ENCODE peak calls at places on chromosomes 11 and 22, in seven cellular contexts. One of them, this sample, is unnamed.

GRCh38 chr11:114724916-114725524 is 46.7 kb downstream of the NXPE2 start:
- DNase-seq in GM13977: no peak
- DNase-seq in cardiac fibroblast: no peak
- DNase-seq in PC-3: no peak
- DNase-seq in astrocyte of the spinal cord: no peak
- DNase-seq in CD8-positive, alpha-beta T cell: no peak
- DNase-seq in psoas muscle: no peak
- DNase-seq in this sample: no peak

GRCh38 chr22:19117111-19117512 is 5.1 kb downstream of the DGCR2 start:
- DNase-seq in astrocyte of the spinal cord: no peak
- DNase-seq in cardiac fibroblast: no peak
- DNase-seq in CD8-positive, alpha-beta T cell: no peak
- DNase-seq in PC-3: no peak
- DNase-seq in GM13977: no peak
- DNase-seq in psoas muscle: no peak
- DNase-seq in this sample: no peak

GRCh38 chr11:61477126-61477525 is 31.4 kb upstream of the LRRC10B start:
- DNase-seq in CD8-positive, alpha-beta T cell: no peak
- DNase-seq in astrocyte of the spinal cord: no peak
- DNase-seq in psoas muscle: peak
- DNase-seq in PC-3: no peak
- DNase-seq in cardiac fibroblast: no peak
- DNase-seq in GM13977: no peak
- DNase-seq in this sample: no peak

GRCh38 chr11:11420512-11420911 is 67.5 kb upstream of the CSNK2A3 start:
- DNase-seq in PC-3: no peak
- DNase-seq in astrocyte of the spinal cord: no peak
- DNase-seq in psoas muscle: no peak
- DNase-seq in CD8-positive, alpha-beta T cell: no peak
- DNase-seq in cardiac fibroblast: no peak
- DNase-seq in GM13977: no peak
- DNase-seq in this sample: no peak

GRCh38 chr11:114059984-114060401 is 482 bp downstream of the ZBTB16 start:
- DNase-seq in PC-3: no peak
- DNase-seq in cardiac fibroblast: peak
- DNase-seq in GM13977: peak
- DNase-seq in psoas muscle: peak
- DNase-seq in CD8-positive, alpha-beta T cell: no peak
- DNase-seq in astrocyte of the spinal cord: peak
- DNase-seq in this sample: no peak

GRCh38 chr11:117950320-117950719 is 21.1 kb upstream of the TMPRSS13 start:
- DNase-seq in psoas muscle: no peak
- DNase-seq in cardiac fibroblast: no peak
- DNase-seq in GM13977: peak
- DNase-seq in astrocyte of the spinal cord: no peak
- DNase-seq in PC-3: peak
- DNase-seq in CD8-positive, alpha-beta T cell: peak
- DNase-seq in this sample: no peak

GRCh38 chr11:9922806-9923205 is 258.9 kb downstream of the SWAP70 start:
- DNase-seq in PC-3: no peak
- DNase-seq in GM13977: no peak
- DNase-seq in cardiac fibroblast: peak
- DNase-seq in CD8-positive, alpha-beta T cell: no peak
- DNase-seq in astrocyte of the spinal cord: no peak
- DNase-seq in psoas muscle: no peak
- DNase-seq in this sample: no peak

GRCh38 chr22:30671071-30671470 is 3.4 kb upstream of the DUSP18 start:
- DNase-seq in CD8-positive, alpha-beta T cell: no peak
- DNase-seq in cardiac fibroblast: no peak
- DNase-seq in astrocyte of the spinal cord: no peak
- DNase-seq in psoas muscle: no peak
- DNase-seq in PC-3: no peak
- DNase-seq in GM13977: no peak
- DNase-seq in this sample: no peak

GRCh38 chr11:128956401-128957203 is 13.9 kb upstream of the TP53AIP1 start:
- DNase-seq in psoas muscle: no peak
- DNase-seq in astrocyte of the spinal cord: peak
- DNase-seq in CD8-positive, alpha-beta T cell: no peak
- DNase-seq in GM13977: peak
- DNase-seq in PC-3: peak
- DNase-seq in cardiac fibroblast: peak
- DNase-seq in this sample: peak

GRCh38 chr11:92224394-92225205 is at the start of gene FAT3:
- DNase-seq in GM13977: peak
- DNase-seq in astrocyte of the spinal cord: peak
- DNase-seq in PC-3: no peak
- DNase-seq in psoas muscle: peak
- DNase-seq in CD8-positive, alpha-beta T cell: no peak
- DNase-seq in cardiac fibroblast: peak
- DNase-seq in this sample: peak

GRCh38 chr11:69388661-69389060 is 92.8 kb upstream of the LINC01488 start:
- DNase-seq in psoas muscle: no peak
- DNase-seq in cardiac fibroblast: no peak
- DNase-seq in CD8-positive, alpha-beta T cell: no peak
- DNase-seq in GM13977: no peak
- DNase-seq in PC-3: peak
- DNase-seq in astrocyte of the spinal cord: no peak
- DNase-seq in this sample: peak

GRCh38 chr22:27088026-27088425 is 430.6 kb downstream of the MIAT start:
- DNase-seq in astrocyte of the spinal cord: peak
- DNase-seq in GM13977: no peak
- DNase-seq in CD8-positive, alpha-beta T cell: no peak
- DNase-seq in psoas muscle: no peak
- DNase-seq in PC-3: no peak
- DNase-seq in cardiac fibroblast: peak
- DNase-seq in this sample: no peak

GRCh38 chr11:48093323-48093722 is 113.0 kb downstream of the PTPRJ start:
- DNase-seq in GM13977: no peak
- DNase-seq in PC-3: peak
- DNase-seq in psoas muscle: no peak
- DNase-seq in CD8-positive, alpha-beta T cell: no peak
- DNase-seq in cardiac fibroblast: no peak
- DNase-seq in astrocyte of the spinal cord: no peak
- DNase-seq in this sample: no peak
- TF ChIP-seq CTCF in GM13977: no peak
- TF ChIP-seq CTCF in PC-3: no peak
- TF ChIP-seq CTCF in psoas muscle: no peak
- TF ChIP-seq CTCF in CD8-positive, alpha-beta T cell: no peak
- TF ChIP-seq CTCF in cardiac fibroblast: no peak
- TF ChIP-seq CTCF in astrocyte of the spinal cord: no peak
- TF ChIP-seq CTCF in this sample: no peak

GRCh38 chr22:28222066-28222465 is 303.0 kb upstream of the PITPNB start:
- DNase-seq in cardiac fibroblast: no peak
- DNase-seq in CD8-positive, alpha-beta T cell: no peak
- DNase-seq in PC-3: no peak
- DNase-seq in GM13977: peak
- DNase-seq in astrocyte of the spinal cord: no peak
- DNase-seq in psoas muscle: no peak
- DNase-seq in this sample: no peak

GRCh38 chr22:28217277-28217676 is 298.2 kb upstream of the PITPNB start:
- DNase-seq in PC-3: no peak
- DNase-seq in astrocyte of the spinal cord: no peak
- DNase-seq in cardiac fibroblast: no peak
- DNase-seq in CD8-positive, alpha-beta T cell: no peak
- DNase-seq in GM13977: no peak
- DNase-seq in psoas muscle: no peak
- DNase-seq in this sample: no peak

GRCh38 chr22:28222571-28222970 is 303.5 kb upstream of the PITPNB start:
- DNase-seq in PC-3: no peak
- DNase-seq in CD8-positive, alpha-beta T cell: no peak
- DNase-seq in GM13977: no peak
- DNase-seq in cardiac fibroblast: no peak
- DNase-seq in psoas muscle: no peak
- DNase-seq in astrocyte of the spinal cord: no peak
- DNase-seq in this sample: no peak

GRCh38 chr22:28220626-28221363 is 301.7 kb upstream of the PITPNB start:
- DNase-seq in cardiac fibroblast: no peak
- DNase-seq in CD8-positive, alpha-beta T cell: no peak
- DNase-seq in PC-3: no peak
- DNase-seq in psoas muscle: no peak
- DNase-seq in astrocyte of the spinal cord: no peak
- DNase-seq in GM13977: no peak
- DNase-seq in this sample: no peak

DNA sequence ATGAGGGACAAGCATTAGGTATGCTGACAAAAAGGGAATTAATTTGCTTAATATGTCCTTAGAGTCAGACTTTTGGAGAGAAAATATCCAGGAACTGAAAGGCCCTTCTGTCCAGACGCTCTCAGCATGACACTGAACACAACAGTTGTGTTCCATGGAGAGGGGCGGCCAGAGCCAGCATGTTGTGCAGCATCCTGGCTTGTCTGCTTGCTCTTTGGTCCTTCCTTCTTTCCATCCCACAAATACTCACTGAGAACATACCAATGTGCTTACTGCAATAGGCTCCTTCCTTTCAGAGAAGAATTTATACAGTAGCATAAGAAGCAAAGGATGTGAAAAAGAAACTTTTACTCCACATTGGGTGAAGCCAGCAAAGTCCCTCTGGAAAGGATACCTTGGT is 303.9 kb upstream of the PITPNB start:
- DNase-seq in astrocyte of the spinal cord: peak
- DNase-seq in PC-3: no peak
- DNase-seq in cardiac fibroblast: no peak
- DNase-seq in psoas muscle: no peak
- DNase-seq in CD8-positive, alpha-beta T cell: no peak
- DNase-seq in GM13977: no peak
- DNase-seq in this sample: no peak
- TF ChIP-seq CTCF in astrocyte of the spinal cord: no peak
- TF ChIP-seq CTCF in PC-3: no peak
- TF ChIP-seq CTCF in cardiac fibroblast: no peak
- TF ChIP-seq CTCF in psoas muscle: no peak
- TF ChIP-seq CTCF in CD8-positive, alpha-beta T cell: no peak
- TF ChIP-seq CTCF in GM13977: no peak
- TF ChIP-seq CTCF in this sample: no peak

GRCh38 chr11:108112059-108112458 is 9.3 kb upstream of the ACAT1 start:
- DNase-seq in astrocyte of the spinal cord: peak
- DNase-seq in cardiac fibroblast: no peak
- DNase-seq in CD8-positive, alpha-beta T cell: no peak
- DNase-seq in psoas muscle: no peak
- DNase-seq in GM13977: no peak
- DNase-seq in PC-3: peak
- DNase-seq in this sample: no peak

GRCh38 chr11:108115495-108116140 is 5.7 kb upstream of the ACAT1 start:
- DNase-seq in PC-3: peak
- DNase-seq in cardiac fibroblast: peak
- DNase-seq in CD8-positive, alpha-beta T cell: no peak
- DNase-seq in psoas muscle: peak
- DNase-seq in astrocyte of the spinal cord: peak
- DNase-seq in GM13977: no peak
- DNase-seq in this sample: peak

GRCh38 chr11:108111126-108111525 is 10.2 kb upstream of the ACAT1 start:
- DNase-seq in GM13977: no peak
- DNase-seq in astrocyte of the spinal cord: no peak
- DNase-seq in CD8-positive, alpha-beta T cell: no peak
- DNase-seq in cardiac fibroblast: no peak
- DNase-seq in PC-3: no peak
- DNase-seq in psoas muscle: no peak
- DNase-seq in this sample: no peak
- TF ChIP-seq CTCF in GM13977: no peak
- TF ChIP-seq CTCF in astrocyte of the spinal cord: no peak
- TF ChIP-seq CTCF in CD8-positive, alpha-beta T cell: no peak
- TF ChIP-seq CTCF in cardiac fibroblast: no peak
- TF ChIP-seq CTCF in PC-3: no peak
- TF ChIP-seq CTCF in psoas muscle: no peak
- TF ChIP-seq CTCF in this sample: no peak

DNA sequence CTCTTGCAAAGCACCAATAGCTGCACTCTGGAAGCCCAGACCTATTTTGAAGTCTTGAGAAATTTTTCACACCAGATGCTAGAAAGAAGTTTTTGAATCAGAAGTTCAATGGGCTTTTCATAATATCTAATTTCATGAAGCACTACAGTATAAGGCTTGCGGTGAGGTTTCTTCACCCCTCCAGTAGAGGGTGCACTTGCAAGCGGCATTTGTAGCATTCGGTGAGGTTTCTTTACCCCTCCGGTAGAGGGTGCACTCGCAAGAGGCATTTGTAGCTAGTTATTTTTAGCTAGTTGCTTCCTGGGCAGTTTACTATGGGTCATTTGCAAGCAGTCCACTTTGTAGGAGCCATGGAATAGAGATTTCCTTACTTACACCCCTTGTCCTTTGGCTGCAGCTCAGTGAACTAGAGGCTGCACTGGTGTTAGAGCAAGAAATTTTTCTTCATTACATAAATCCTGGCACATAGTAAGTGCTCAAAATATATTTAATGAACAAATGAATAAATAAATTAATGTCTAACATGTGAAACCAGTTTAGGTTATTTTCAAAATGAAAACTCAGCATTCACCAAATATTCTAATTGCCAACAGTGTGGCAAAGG is 7.8 kb upstream of the NOX4 start:
- DNase-seq in astrocyte of the spinal cord: no peak
- DNase-seq in CD8-positive, alpha-beta T cell: no peak
- DNase-seq in cardiac fibroblast: no peak
- DNase-seq in PC-3: peak
- DNase-seq in GM13977: no peak
- DNase-seq in psoas muscle: no peak
- DNase-seq in this sample: peak
- TF ChIP-seq CTCF in astrocyte of the spinal cord: no peak
- TF ChIP-seq CTCF in CD8-positive, alpha-beta T cell: no peak
- TF ChIP-seq CTCF in cardiac fibroblast: peak
- TF ChIP-seq CTCF in PC-3: peak
- TF ChIP-seq CTCF in GM13977: no peak
- TF ChIP-seq CTCF in psoas muscle: no peak
- TF ChIP-seq CTCF in this sample: peak

GRCh38 chr11:18771266-18772035 is 20.1 kb downstream of the PTPN5 start:
- DNase-seq in PC-3: no peak
- DNase-seq in astrocyte of the spinal cord: no peak
- DNase-seq in CD8-positive, alpha-beta T cell: no peak
- DNase-seq in psoas muscle: no peak
- DNase-seq in cardiac fibroblast: no peak
- DNase-seq in GM13977: no peak
- DNase-seq in this sample: no peak
- TF ChIP-seq CTCF in PC-3: no peak
- TF ChIP-seq CTCF in astrocyte of the spinal cord: no peak
- TF ChIP-seq CTCF in CD8-positive, alpha-beta T cell: no peak
- TF ChIP-seq CTCF in psoas muscle: no peak
- TF ChIP-seq CTCF in cardiac fibroblast: no peak
- TF ChIP-seq CTCF in GM13977: no peak
- TF ChIP-seq CTCF in this sample: no peak

GRCh38 chr11:45922425-45923082 is at the start of gene LARGE2:
- DNase-seq in cardiac fibroblast: no peak
- DNase-seq in CD8-positive, alpha-beta T cell: no peak
- DNase-seq in astrocyte of the spinal cord: no peak
- DNase-seq in GM13977: peak
- DNase-seq in psoas muscle: no peak
- DNase-seq in PC-3: peak
- DNase-seq in this sample: peak
- TF ChIP-seq CTCF in cardiac fibroblast: no peak
- TF ChIP-seq CTCF in CD8-positive, alpha-beta T cell: no peak
- TF ChIP-seq CTCF in astrocyte of the spinal cord: no peak
- TF ChIP-seq CTCF in GM13977: peak
- TF ChIP-seq CTCF in psoas muscle: no peak
- TF ChIP-seq CTCF in PC-3: no peak
- TF ChIP-seq CTCF in this sample: peak

GRCh38 chr11:19800714-19801519 is 88.3 kb downstream of the NAV2 start:
- DNase-seq in CD8-positive, alpha-beta T cell: no peak
- DNase-seq in psoas muscle: no peak
- DNase-seq in astrocyte of the spinal cord: no peak
- DNase-seq in GM13977: no peak
- DNase-seq in cardiac fibroblast: no peak
- DNase-seq in PC-3: peak
- DNase-seq in this sample: no peak
- TF ChIP-seq CTCF in CD8-positive, alpha-beta T cell: no peak
- TF ChIP-seq CTCF in psoas muscle: no peak
- TF ChIP-seq CTCF in astrocyte of the spinal cord: no peak
- TF ChIP-seq CTCF in GM13977: no peak
- TF ChIP-seq CTCF in cardiac fibroblast: peak
- TF ChIP-seq CTCF in PC-3: peak
- TF ChIP-seq CTCF in this sample: no peak